ENCODE peak calls at places on chromosomes 11 and 22, in four cellular contexts. One of them, this sample, is unnamed.

GRCh38 chr22:23520875-23521441 is 59.1 kb downstream of the IGLL1 start:
- DNase-seq in A673: peak
- DNase-seq in NCI-H1930: no peak
- DNase-seq in A549: peak
- DNase-seq in this sample: no peak

GRCh38 chr11:32312865-32313403 is 122.4 kb downstream of the WT1 start:
- DNase-seq in A673: peak
- DNase-seq in NCI-H1930: peak
- DNase-seq in A549: peak
- DNase-seq in this sample: no peak

GRCh38 chr22:31676700-31677099 is 14.7 kb upstream of the PISD start:
- DNase-seq in A673: peak
- DNase-seq in NCI-H1930: no peak
- DNase-seq in A549: peak
- DNase-seq in this sample: peak

GRCh38 chr22:17470880-17471500 is 92.3 kb upstream of the SLC25A18 start:
- DNase-seq in A673: no peak
- DNase-seq in NCI-H1930: no peak
- DNase-seq in A549: no peak
- DNase-seq in this sample: no peak

GRCh38 chr11:456533-456932 is 6.5 kb downstream of the PTDSS2 start:
- DNase-seq in A673: no peak
- DNase-seq in NCI-H1930: no peak
- DNase-seq in A549: no peak
- DNase-seq in this sample: no peak

GRCh38 chr11:7635137-7635536 is 38.2 kb downstream of the CYB5R2 start:
- DNase-seq in A673: no peak
- DNase-seq in NCI-H1930: no peak
- DNase-seq in A549: no peak
- DNase-seq in this sample: no peak

GRCh38 chr11:94895451-94895850 is 77.9 kb downstream of the CWC15 start:
- DNase-seq in A673: peak
- DNase-seq in NCI-H1930: no peak
- DNase-seq in A549: no peak
- DNase-seq in this sample: no peak

GRCh38 chr11:62879554-62879953 is 1.1 kb upstream of the SLC3A2 start:
- DNase-seq in A673: peak
- DNase-seq in NCI-H1930: no peak
- DNase-seq in A549: no peak
- DNase-seq in this sample: no peak

GRCh38 chr22:44914026-44914721 is 95.6 kb downstream of the PHF21B start:
- DNase-seq in A673: no peak
- DNase-seq in NCI-H1930: no peak
- DNase-seq in A549: no peak
- DNase-seq in this sample: no peak

GRCh38 chr11:79439430-79439892 is 1.4 kb downstream of the TENM4 start:
- DNase-seq in A673: no peak
- DNase-seq in NCI-H1930: no peak
- DNase-seq in A549: no peak
- DNase-seq in this sample: no peak

GRCh38 chr22:19655399-19655798 is 58.9 kb upstream of the SEPTIN5 start:
- DNase-seq in A673: no peak
- DNase-seq in NCI-H1930: no peak
- DNase-seq in A549: no peak
- DNase-seq in this sample: no peak

GRCh38 chr22:21067075-21067900 is 21.5 kb downstream of the LRRC74B start:
- DNase-seq in A673: no peak
- DNase-seq in NCI-H1930: no peak
- DNase-seq in A549: no peak
- DNase-seq in this sample: no peak

GRCh38 chr22:40325315-40325714 is 21.0 kb upstream of the ADSL start:
- DNase-seq in A673: no peak
- DNase-seq in NCI-H1930: no peak
- DNase-seq in A549: no peak
- DNase-seq in this sample: no peak

GRCh38 chr11:7575841-7576451 is 62.1 kb downstream of the PPFIBP2 start:
- DNase-seq in A673: no peak
- DNase-seq in NCI-H1930: no peak
- DNase-seq in A549: peak
- DNase-seq in this sample: no peak

GRCh38 chr11:68950268-68950667 is 30.5 kb downstream of the MRGPRD start:
- DNase-seq in A673: peak
- DNase-seq in NCI-H1930: no peak
- DNase-seq in A549: peak
- DNase-seq in this sample: no peak

GRCh38 chr11:101010899-101011298 is 118.7 kb downstream of the PGR start:
- DNase-seq in A673: no peak
- DNase-seq in NCI-H1930: no peak
- DNase-seq in A549: no peak
- DNase-seq in this sample: no peak

GRCh38 chr11:126475627-126475991 is 120.1 kb downstream of the ST3GAL4 start:
- DNase-seq in A673: no peak
- DNase-seq in NCI-H1930: no peak
- DNase-seq in A549: no peak
- DNase-seq in this sample: no peak

GRCh38 chr11:92277871-92278270 is 53.3 kb downstream of the FAT3 start:
- DNase-seq in A673: no peak
- DNase-seq in NCI-H1930: no peak
- DNase-seq in A549: no peak
- DNase-seq in this sample: no peak

GRCh38 chr11:61072316-61073109 is 29.8 kb upstream of the CD5 start:
- DNase-seq in A673: no peak
- DNase-seq in NCI-H1930: no peak
- DNase-seq in A549: no peak
- DNase-seq in this sample: no peak

GRCh38 chr11:6813651-6814050 is 14.2 kb upstream of the OR6A2 start:
- DNase-seq in A673: no peak
- DNase-seq in NCI-H1930: no peak
- DNase-seq in A549: no peak
- DNase-seq in this sample: no peak

GRCh38 chr11:122197055-122197987 is 81.3 kb upstream of the BLID start:
- DNase-seq in A673: peak
- DNase-seq in NCI-H1930: no peak
- DNase-seq in A549: peak
- DNase-seq in this sample: no peak

GRCh38 chr11:61509058-61510029 is 795 bp downstream of the LRRC10B start:
- DNase-seq in A673: peak
- DNase-seq in NCI-H1930: peak
- DNase-seq in A549: peak
- DNase-seq in this sample: no peak

GRCh38 chr11:104146943-104147342 is 17.0 kb downstream of the PDGFD start:
- DNase-seq in A673: no peak
- DNase-seq in NCI-H1930: no peak
- DNase-seq in A549: no peak
- DNase-seq in this sample: no peak

GRCh38 chr11:75490221-75491181 is 35.2 kb downstream of the GDPD5 start:
- DNase-seq in A673: no peak
- DNase-seq in NCI-H1930: no peak
- DNase-seq in A549: no peak
- DNase-seq in this sample: no peak